ENCODE peak calls at places on chromosomes 6 and 20, in four cellular contexts. H is activated naive CD8-positive, alpha-beta T cell treated with anti-CD3 and anti-CD28 coated beads for 36 hours; A is neuronal stem cell; G is prostate gland. J is an unnamed sample.

GRCh38 chr6:48061630-48062029 is 49.4 kb downstream of the PTCHD4 start:
- DNase-seq in H (no peak), A (no peak), G (no peak), J (no peak)

GRCh38 chr6:122610690-122611455 is 668 bp downstream of the PKIB start:
- DNase-seq in H (peak), A (peak), G (peak), J (peak)

GRCh38 chr6:157203312-157203744 is 120.0 kb downstream of the TMEM242 start:
- DNase-seq in H (no peak), A (no peak), G (no peak), J (no peak)

GRCh38 chr6:17998442-17998841 is 11.0 kb upstream of the KIF13A start:
- DNase-seq in H (no peak), A (no peak), G (no peak), J (no peak)

GRCh38 chr6:77502966-77503365 is 39.7 kb upstream of the HTR1B start:
- DNase-seq in H (no peak), A (no peak), G (no peak), J (no peak)

GRCh38 chr6:4870821-4871494 is 94.8 kb downstream of the CDYL start:
- DNase-seq in H (no peak), A (no peak), G (no peak), J (no peak)

GRCh38 chr6:139483082-139483481 is 108.6 kb upstream of the CITED2 start:
- DNase-seq in H (no peak), A (no peak), G (no peak), J (no peak)

GRCh38 chr6:121645100-121645745 is 209.8 kb downstream of the GJA1 start:
- DNase-seq in H (peak), A (no peak), G (no peak), J (no peak)

GRCh38 chr20:16966276-16966880 is 218.2 kb downstream of the OTOR start:
- DNase-seq in H (no peak), A (no peak), G (no peak), J (no peak)

GRCh38 chr20:2086980-2087377 is 14.6 kb upstream of the STK35 start:
- DNase-seq in H (no peak), A (no peak), G (no peak), J (no peak)

GRCh38 chr6:165976705-165977104 is 190.9 kb downstream of the TBXT start:
- DNase-seq in H (no peak), A (no peak), G (no peak), J (no peak)

GRCh38 chr20:56460459-56460858 is 8.0 kb upstream of the RTF2 start:
- DNase-seq in H (no peak), A (no peak), G (no peak), J (no peak)

GRCh38 chr20:40651121-40651520 is 37.9 kb downstream of the MAFB start:
- DNase-seq in H (no peak), A (no peak), G (no peak), J (no peak)

GRCh38 chr6:110415297-110415916 is at the start of gene DDO:
- DNase-seq in H (no peak), A (no peak), G (peak), J (no peak)

GRCh38 chr20:20699144-20699543 is 13.3 kb downstream of the RALGAPA2 start:
- DNase-seq in H (no peak), A (no peak), G (no peak), J (no peak)

GRCh38 chr6:148761532-148761951 is 14.7 kb downstream of the UST start:
- DNase-seq in H (peak), A (no peak), G (no peak), J (no peak)

J was measured in SK-N-SH.